ENCODE peak calls at places on chromosomes 12 and 14, in four cellular contexts. One of them, this sample, is unnamed.

GRCh38 chr12:52076811-52077210 is 2.7 kb upstream of the SMIM41 start:
- DNase-seq in Karpas-422: no peak
- DNase-seq in astrocyte of the spinal cord: no peak
- DNase-seq in adrenal gland: no peak
- DNase-seq in this sample: no peak

GRCh38 chr12:63845726-63846125 is 1.2 kb downstream of the SRGAP1 start:
- DNase-seq in Karpas-422: no peak
- DNase-seq in astrocyte of the spinal cord: peak
- DNase-seq in adrenal gland: no peak
- DNase-seq in this sample: peak

GRCh38 chr12:80937391-80938238 is at the start of gene LIN7A:
- DNase-seq in Karpas-422: no peak
- DNase-seq in astrocyte of the spinal cord: peak
- DNase-seq in adrenal gland: no peak
- DNase-seq in this sample: peak

GRCh38 chr12:113766880-113767878 is 198.9 kb downstream of the RBM19 start:
- DNase-seq in Karpas-422: peak
- DNase-seq in astrocyte of the spinal cord: peak
- DNase-seq in adrenal gland: no peak
- DNase-seq in this sample: no peak

GRCh38 chr12:3311491-3312103 is 179.4 kb upstream of the PRMT8 start:
- DNase-seq in Karpas-422: no peak
- DNase-seq in astrocyte of the spinal cord: no peak
- DNase-seq in adrenal gland: no peak
- DNase-seq in this sample: no peak

GRCh38 chr12:63820427-63820826 is 24.1 kb upstream of the SRGAP1 start:
- DNase-seq in Karpas-422: peak
- DNase-seq in astrocyte of the spinal cord: no peak
- DNase-seq in adrenal gland: no peak
- DNase-seq in this sample: no peak

GRCh38 chr14:57501039-57501557 is 7.4 kb upstream of the CCDC198 start:
- DNase-seq in Karpas-422: no peak
- DNase-seq in astrocyte of the spinal cord: no peak
- DNase-seq in adrenal gland: no peak
- DNase-seq in this sample: no peak

GRCh38 chr12:113422030-113422900 is at the start of gene SDSL:
- DNase-seq in Karpas-422: peak
- DNase-seq in astrocyte of the spinal cord: peak
- DNase-seq in adrenal gland: peak
- DNase-seq in this sample: peak

GRCh38 chr12:52522346-52523011 is 2.3 kb upstream of the KRT5 start:
- DNase-seq in Karpas-422: no peak
- DNase-seq in astrocyte of the spinal cord: no peak
- DNase-seq in adrenal gland: peak
- DNase-seq in this sample: no peak

GRCh38 chr12:573226-573625 is 90.0 kb downstream of the NINJ2 start:
- DNase-seq in Karpas-422: no peak
- DNase-seq in astrocyte of the spinal cord: no peak
- DNase-seq in adrenal gland: no peak
- DNase-seq in this sample: no peak
- H3K4me3 ChIP-seq in Karpas-422: no peak
- H3K4me3 ChIP-seq in astrocyte of the spinal cord: no peak
- H3K4me3 ChIP-seq in adrenal gland: no peak
- H3K4me3 ChIP-seq in this sample: no peak

GRCh38 chr14:99062216-99062615 is 209.8 kb downstream of the BCL11B start:
- DNase-seq in Karpas-422: no peak
- DNase-seq in astrocyte of the spinal cord: no peak
- DNase-seq in adrenal gland: no peak
- DNase-seq in this sample: no peak

GRCh38 chr14:99063620-99064225 is 208.3 kb downstream of the BCL11B start:
- DNase-seq in Karpas-422: no peak
- DNase-seq in astrocyte of the spinal cord: no peak
- DNase-seq in adrenal gland: no peak
- DNase-seq in this sample: no peak

GRCh38 chr14:99065551-99065950 is 206.4 kb downstream of the BCL11B start:
- DNase-seq in Karpas-422: no peak
- DNase-seq in astrocyte of the spinal cord: no peak
- DNase-seq in adrenal gland: no peak
- DNase-seq in this sample: no peak

GRCh38 chr14:99064262-99064954 is 207.6 kb downstream of the BCL11B start:
- DNase-seq in Karpas-422: no peak
- DNase-seq in astrocyte of the spinal cord: no peak
- DNase-seq in adrenal gland: no peak
- DNase-seq in this sample: no peak

DNA sequence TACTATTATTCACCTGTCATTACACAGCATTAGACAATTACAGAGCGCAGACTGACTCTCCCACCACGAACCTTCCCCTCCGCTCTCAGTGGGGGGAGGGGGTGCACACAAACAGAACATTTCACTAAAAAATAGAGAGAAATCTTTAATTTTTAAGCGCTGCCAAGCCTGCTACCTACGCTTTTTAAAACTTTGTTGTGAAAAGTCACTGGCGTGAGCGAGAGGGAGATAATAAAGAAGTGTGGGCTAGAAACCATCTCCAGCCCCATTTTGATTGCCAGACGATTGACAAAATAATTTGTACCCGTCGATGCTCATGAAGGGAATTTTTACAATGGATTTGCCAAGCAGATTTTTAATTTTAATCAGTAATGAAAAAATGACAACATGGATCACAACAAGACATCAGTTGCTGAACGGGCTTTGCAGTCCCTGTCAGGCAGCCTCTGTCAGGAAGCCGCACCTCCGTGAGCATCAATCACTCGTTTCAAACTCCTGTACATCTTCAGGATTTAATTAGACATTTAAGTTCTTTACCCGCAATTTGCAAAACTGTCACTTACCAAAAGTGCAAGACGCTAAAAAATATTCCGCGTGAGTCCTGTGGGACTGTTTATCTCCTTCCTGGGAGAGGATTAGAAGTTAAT is 209.1 kb downstream of the BCL11B start:
- DNase-seq in Karpas-422: no peak
- DNase-seq in astrocyte of the spinal cord: no peak
- DNase-seq in adrenal gland: no peak
- DNase-seq in this sample: no peak
- H3K4me3 ChIP-seq in Karpas-422: no peak
- H3K4me3 ChIP-seq in astrocyte of the spinal cord: no peak
- H3K4me3 ChIP-seq in adrenal gland: no peak
- H3K4me3 ChIP-seq in this sample: no peak

GRCh38 chr12:68813242-68813593 is 5.2 kb downstream of the MDM2 start:
- DNase-seq in Karpas-422: no peak
- DNase-seq in astrocyte of the spinal cord: no peak
- DNase-seq in adrenal gland: no peak
- DNase-seq in this sample: no peak

GRCh38 chr12:68815232-68815927 is 7.4 kb downstream of the MDM2 start:
- DNase-seq in Karpas-422: no peak
- DNase-seq in astrocyte of the spinal cord: no peak
- DNase-seq in adrenal gland: no peak
- DNase-seq in this sample: no peak

GRCh38 chr12:68812553-68813241 is 4.7 kb downstream of the MDM2 start:
- DNase-seq in Karpas-422: no peak
- DNase-seq in astrocyte of the spinal cord: no peak
- DNase-seq in adrenal gland: no peak
- DNase-seq in this sample: no peak

GRCh38 chr12:68815928-68816800 is 8.2 kb downstream of the MDM2 start:
- DNase-seq in Karpas-422: no peak
- DNase-seq in astrocyte of the spinal cord: no peak
- DNase-seq in adrenal gland: no peak
- DNase-seq in this sample: no peak

GRCh38 chr12:68814490-68815231 is 6.7 kb downstream of the MDM2 start:
- DNase-seq in Karpas-422: no peak
- DNase-seq in astrocyte of the spinal cord: no peak
- DNase-seq in adrenal gland: no peak
- DNase-seq in this sample: no peak
- H3K4me3 ChIP-seq in Karpas-422: no peak
- H3K4me3 ChIP-seq in astrocyte of the spinal cord: no peak
- H3K4me3 ChIP-seq in adrenal gland: no peak
- H3K4me3 ChIP-seq in this sample: no peak

GRCh38 chr14:28774764-28775738 is 8.5 kb downstream of the FOXG1 start:
- DNase-seq in Karpas-422: no peak
- DNase-seq in astrocyte of the spinal cord: no peak
- DNase-seq in adrenal gland: no peak
- DNase-seq in this sample: no peak
- H3K4me3 ChIP-seq in Karpas-422: no peak
- H3K4me3 ChIP-seq in astrocyte of the spinal cord: peak
- H3K4me3 ChIP-seq in adrenal gland: no peak
- H3K4me3 ChIP-seq in this sample: no peak

GRCh38 chr14:73455294-73455693 is 3.1 kb downstream of the NUMB start:
- DNase-seq in Karpas-422: no peak
- DNase-seq in astrocyte of the spinal cord: no peak
- DNase-seq in adrenal gland: no peak
- DNase-seq in this sample: peak
- H3K4me3 ChIP-seq in Karpas-422: peak
- H3K4me3 ChIP-seq in astrocyte of the spinal cord: no peak
- H3K4me3 ChIP-seq in adrenal gland: no peak
- H3K4me3 ChIP-seq in this sample: peak

GRCh38 chr12:6850796-6851152 is 312 bp downstream of the CDCA3 start:
- DNase-seq in Karpas-422: peak
- DNase-seq in astrocyte of the spinal cord: no peak
- DNase-seq in adrenal gland: no peak
- DNase-seq in this sample: no peak
- H3K4me3 ChIP-seq in Karpas-422: peak
- H3K4me3 ChIP-seq in astrocyte of the spinal cord: peak
- H3K4me3 ChIP-seq in adrenal gland: no peak
- H3K4me3 ChIP-seq in this sample: peak

GRCh38 chr12:102806110-102806509 is 110.9 kb downstream of the PAH start:
- DNase-seq in Karpas-422: no peak
- DNase-seq in astrocyte of the spinal cord: no peak
- DNase-seq in adrenal gland: no peak
- DNase-seq in this sample: no peak
- H3K4me3 ChIP-seq in Karpas-422: no peak
- H3K4me3 ChIP-seq in astrocyte of the spinal cord: no peak
- H3K4me3 ChIP-seq in adrenal gland: no peak
- H3K4me3 ChIP-seq in this sample: no peak

GRCh38 chr12:84694111-84694510 is 218.5 kb downstream of the SLC6A15 start:
- DNase-seq in Karpas-422: no peak
- DNase-seq in astrocyte of the spinal cord: peak
- DNase-seq in adrenal gland: no peak
- DNase-seq in this sample: no peak

DNA sequence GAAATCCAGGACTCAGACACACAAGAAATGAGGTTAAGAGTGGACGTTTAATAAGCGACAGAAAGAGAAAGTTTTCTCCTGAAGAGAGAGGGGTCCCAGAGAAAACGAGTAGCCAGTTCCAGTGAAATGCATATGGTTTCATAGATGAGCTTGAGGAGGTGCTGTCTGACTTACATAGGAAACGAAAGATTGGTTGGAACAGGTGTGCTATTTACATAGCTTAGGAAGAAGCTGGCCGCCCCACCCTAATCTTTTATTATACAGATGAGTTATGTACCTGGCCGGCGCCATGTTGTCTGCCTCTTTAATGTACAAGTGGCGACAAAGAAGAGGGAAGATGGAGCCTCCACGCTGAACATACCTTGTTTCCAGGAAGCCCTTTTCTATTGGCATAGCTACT is 223.0 kb downstream of the SLC6A15 start:
- DNase-seq in Karpas-422: no peak
- DNase-seq in astrocyte of the spinal cord: no peak
- DNase-seq in adrenal gland: no peak
- DNase-seq in this sample: no peak
- H3K4me3 ChIP-seq in Karpas-422: no peak
- H3K4me3 ChIP-seq in astrocyte of the spinal cord: no peak
- H3K4me3 ChIP-seq in adrenal gland: no peak
- H3K4me3 ChIP-seq in this sample: no peak

DNA sequence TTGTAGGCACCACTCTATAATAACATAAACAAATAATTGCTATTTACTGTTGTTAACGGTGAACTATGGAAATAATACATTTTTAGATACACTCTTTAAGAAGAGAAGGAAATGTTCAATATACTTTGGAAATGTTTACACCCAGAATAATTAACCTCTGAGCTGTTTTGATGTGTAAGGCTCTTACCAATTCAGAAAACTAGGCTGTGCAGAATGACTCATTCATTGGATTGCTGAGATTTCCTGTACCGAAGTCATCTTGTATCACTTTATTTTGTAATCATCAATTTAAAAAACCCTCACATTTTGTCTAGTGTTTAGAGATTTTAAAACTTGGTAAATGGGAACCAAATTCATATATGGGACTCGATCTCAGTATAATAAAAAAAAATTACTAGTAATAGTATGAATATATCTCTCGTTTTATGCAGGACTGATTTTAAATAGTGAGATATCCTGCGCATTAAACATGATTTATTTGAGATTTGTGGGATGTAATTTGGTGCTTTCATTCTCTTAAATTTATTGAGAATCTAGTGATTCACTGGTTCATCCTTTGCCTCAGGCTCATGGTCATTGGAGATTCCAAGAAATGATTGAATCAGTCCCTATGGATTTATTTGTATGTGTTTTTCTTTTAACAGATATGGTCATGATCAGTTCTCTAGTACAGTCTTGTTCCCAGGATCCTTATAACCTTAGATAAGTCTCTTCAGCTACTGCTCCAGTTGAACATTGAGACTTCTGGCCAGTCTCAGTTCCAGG is 3.9 kb downstream of the SAMD4A start:
- DNase-seq in Karpas-422: no peak
- DNase-seq in astrocyte of the spinal cord: peak
- DNase-seq in adrenal gland: no peak
- DNase-seq in this sample: peak
- H3K4me3 ChIP-seq in Karpas-422: peak
- H3K4me3 ChIP-seq in astrocyte of the spinal cord: no peak
- H3K4me3 ChIP-seq in adrenal gland: no peak
- H3K4me3 ChIP-seq in this sample: no peak